ENCODE peak calls at places on chromosomes 1 and 21, in eight cellular contexts. W is fibroblast of pulmonary artery; F is aorta; V is coronary artery; L is neural progenitor cell; Q is dorsolateral prefrontal cortex; E is effector memory CD4-positive, alpha-beta T cell; N is psoas muscle. O is an unnamed sample.

GRCh38 chr1:59903136-59903754 is 23.3 kb downstream of the CYP2J2 start:
- DNase-seq in F (no peak), E (no peak), N (no peak), Q (no peak), V (no peak), W (peak; percentile 18), L (peak; percentile 44), O (no peak)

GRCh38 chr1:107480548-107480947 is 339.7 kb downstream of the NTNG1 start:
- DNase-seq in Q (peak; percentile 67), W (no peak), E (no peak), N (peak; percentile 52), L (no peak), V (no peak), F (peak; percentile 42), O (peak; percentile 54)

GRCh38 chr1:183214021-183214970 is 28.2 kb downstream of the LAMC2 start:
- DNase-seq in L (no peak), W (no peak), N (no peak), V (no peak), F (no peak), E (no peak), Q (no peak), O (no peak)

GRCh38 chr1:116950497-116951174 is 40.9 kb downstream of the PTGFRN start:
- DNase-seq in W (peak; percentile 77), F (no peak), V (no peak), L (peak; percentile 11), E (no peak), N (no peak), Q (no peak), O (no peak)

GRCh38 chr1:237164406-237165352 is 122.7 kb downstream of the RYR2 start:
- DNase-seq in V (no peak), Q (no peak), L (no peak), W (no peak), F (no peak), N (no peak), E (no peak), O (no peak)

GRCh38 chr1:160030657-160031367 is 978 bp downstream of the PIGM start:
- DNase-seq in Q (no peak), N (no peak), E (no peak), V (no peak), L (peak; percentile 59), F (no peak), W (no peak), O (no peak)

GRCh38 chr1:94050263-94050662 is 70.7 kb downstream of the ABCA4 start:
- DNase-seq in L (no peak), F (no peak), V (no peak), E (no peak), Q (no peak), N (no peak), W (no peak), O (no peak)

GRCh38 chr1:179082308-179083030 is 599 bp downstream of the TOR3A start:
- DNase-seq in N (no peak), W (peak; percentile 16), L (peak; percentile 62), E (no peak), V (peak; percentile 77), F (peak; percentile 60), Q (peak; percentile 57), O (peak; percentile 50)

GRCh38 chr1:45913183-45913924 is 109.9 kb downstream of the MAST2 start:
- DNase-seq in V (peak; percentile 78), N (peak; percentile 83), W (peak; percentile 97), E (no peak), F (peak; percentile 72), L (peak; percentile 16), Q (no peak), O (no peak)

GRCh38 chr1:226640737-226641136 is 92.2 kb downstream of the STUM start:
- DNase-seq in N (peak; percentile 41), W (no peak), V (no peak), E (no peak), F (peak; percentile 33), L (no peak), Q (peak; percentile 33), O (no peak)

GRCh38 chr1:116847688-116848531 is 61.8 kb upstream of the PTGFRN start:
- DNase-seq in L (no peak), W (peak; percentile 65), N (peak; percentile 68), E (no peak), Q (no peak), V (peak; percentile 75), F (peak; percentile 79), O (no peak)

GRCh38 chr1:118947003-118947765 is 41.0 kb downstream of the TBX15 start:
- DNase-seq in F (no peak), V (no peak), L (no peak), Q (no peak), N (peak; percentile 81), W (peak; percentile 8), E (no peak), O (no peak)

GRCh38 chr1:4106731-4107130 is 206.7 kb upstream of the C1orf174 start:
- DNase-seq in V (no peak), W (no peak), F (peak; percentile 9), N (no peak), E (no peak), L (no peak), Q (peak; percentile 26), O (no peak)

GRCh38 chr1:7383671-7384070 is 387.4 kb upstream of the VAMP3 start:
- DNase-seq in V (no peak), F (peak; percentile 5), L (no peak), N (no peak), E (no peak), Q (no peak), W (no peak), O (no peak)

GRCh38 chr1:153866045-153866850 is 56.5 kb downstream of the GATAD2B start:
- DNase-seq in F (no peak), V (no peak), E (no peak), W (peak; percentile 46), N (no peak), L (no peak), Q (no peak), O (no peak)

DNA sequence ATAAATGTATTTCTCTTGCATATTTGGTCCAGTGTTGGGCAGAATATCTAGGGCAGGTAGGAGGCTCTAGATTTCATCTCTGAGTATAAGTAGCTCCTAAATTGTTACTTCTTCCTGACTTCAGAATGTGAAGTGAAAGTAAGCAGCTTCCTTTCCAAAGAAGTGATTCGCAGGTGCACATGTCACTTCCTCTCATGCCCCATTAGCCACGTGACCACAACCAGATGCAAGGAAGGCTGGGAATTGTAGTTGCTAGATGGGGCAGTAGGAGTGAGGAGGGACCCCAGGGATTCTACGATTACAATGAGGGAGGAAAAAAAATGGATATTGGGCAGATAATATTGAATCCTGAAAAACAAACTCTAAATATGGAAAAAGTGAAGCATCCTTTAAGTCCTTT is 113.2 kb upstream of the CYYR1 start:
- DNase-seq in L (no peak), W (peak; percentile 21), V (no peak), E (no peak), N (no peak), Q (no peak), F (no peak), O (no peak)
- H3K4me3 ChIP-seq in L (no peak overlapping the region), W (no peak overlapping the region), V (no peak overlapping the region), E (no peak overlapping the region), N (no peak overlapping the region), Q (no peak overlapping the region), F (no peak overlapping the region), O (no peak overlapping the region)

DNA sequence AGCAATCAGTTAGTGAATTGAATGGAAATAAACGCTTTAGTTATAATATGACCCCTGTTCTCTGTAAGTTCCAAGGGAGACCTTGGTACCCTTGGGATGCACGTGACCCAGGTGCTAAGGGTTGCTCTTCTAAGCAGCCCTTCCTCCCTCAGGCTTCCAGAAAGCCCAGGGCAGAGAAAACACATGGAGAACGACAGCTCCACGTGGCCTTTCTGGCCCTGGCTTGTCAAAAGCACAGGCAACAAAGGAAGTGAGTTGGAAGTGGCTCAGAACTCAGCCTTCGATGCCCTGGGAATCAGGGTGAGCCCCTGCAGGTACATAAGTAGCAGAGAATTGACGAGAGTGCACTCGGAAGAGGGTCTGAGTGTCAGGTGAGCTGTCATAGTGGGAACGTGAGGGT is 57.4 kb downstream of the LACTBL1 start:
- DNase-seq in E (no peak), V (no peak), F (no peak), L (no peak), N (peak; percentile 4), Q (no peak), W (no peak), O (no peak)
- H3K4me3 ChIP-seq in E (no peak overlapping the region), V (no peak overlapping the region), F (no peak overlapping the region), L (no peak overlapping the region), N (no peak overlapping the region), Q (no peak overlapping the region), W (no peak overlapping the region), O (no peak overlapping the region)

DNA sequence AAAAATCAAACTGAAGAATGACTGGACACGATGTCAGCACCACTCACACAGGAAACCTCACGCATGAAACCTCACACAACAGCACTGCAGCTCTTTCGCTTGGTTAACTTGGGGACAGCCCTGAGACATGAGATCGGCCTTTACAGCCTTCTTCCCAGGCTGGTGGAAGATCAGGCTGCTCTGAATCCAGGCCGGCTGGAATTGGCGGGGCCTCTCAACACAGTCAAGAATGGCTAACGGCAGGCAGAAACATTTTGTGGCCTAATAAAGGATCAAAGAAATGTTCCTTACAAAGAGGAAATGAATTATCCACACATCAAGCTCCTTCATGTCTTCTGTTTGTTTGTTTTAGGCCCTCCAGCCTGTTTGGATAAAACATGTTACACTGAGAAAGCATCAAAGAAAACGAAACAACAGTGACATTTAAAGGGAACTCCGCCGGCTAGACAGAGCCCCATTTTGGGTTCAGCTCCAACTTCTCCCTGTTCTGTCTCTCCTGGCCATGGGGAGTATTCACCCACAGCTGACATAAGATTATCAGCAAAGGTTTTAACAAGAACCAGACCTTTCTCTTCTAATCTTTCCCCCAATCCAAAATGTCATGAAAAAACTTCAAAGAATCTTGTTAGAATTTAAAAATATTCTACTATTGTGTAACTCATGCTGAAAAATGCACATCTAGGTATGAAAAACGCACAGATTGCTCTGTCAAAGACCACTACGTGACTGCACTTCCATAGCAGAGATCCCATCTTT is 131.2 kb downstream of the SLC45A1 start:
- DNase-seq in F (no peak), Q (no peak), E (no peak), N (no peak), W (peak; percentile 33), V (no peak), L (no peak), O (no peak)
- H3K4me3 ChIP-seq in F (no peak overlapping the region), Q (peak overlapping the region; percentile 11), E (no peak overlapping the region), N (peak overlapping the region; percentile 49), W (peak overlapping the region; percentile 28), V (peak overlapping the region; percentile 57), L (no peak overlapping the region), O (no peak overlapping the region)

GRCh38 chr1:51120629-51121028 is 18.6 kb downstream of the C1orf185 start:
- DNase-seq in W (no peak), F (no peak), V (no peak), Q (no peak), L (no peak), N (no peak), E (no peak), O (no peak)

GRCh38 chr1:51119331-51119730 is 17.3 kb downstream of the C1orf185 start:
- DNase-seq in L (no peak), E (no peak), Q (no peak), F (no peak), V (no peak), W (no peak), N (no peak), O (no peak)

DNA sequence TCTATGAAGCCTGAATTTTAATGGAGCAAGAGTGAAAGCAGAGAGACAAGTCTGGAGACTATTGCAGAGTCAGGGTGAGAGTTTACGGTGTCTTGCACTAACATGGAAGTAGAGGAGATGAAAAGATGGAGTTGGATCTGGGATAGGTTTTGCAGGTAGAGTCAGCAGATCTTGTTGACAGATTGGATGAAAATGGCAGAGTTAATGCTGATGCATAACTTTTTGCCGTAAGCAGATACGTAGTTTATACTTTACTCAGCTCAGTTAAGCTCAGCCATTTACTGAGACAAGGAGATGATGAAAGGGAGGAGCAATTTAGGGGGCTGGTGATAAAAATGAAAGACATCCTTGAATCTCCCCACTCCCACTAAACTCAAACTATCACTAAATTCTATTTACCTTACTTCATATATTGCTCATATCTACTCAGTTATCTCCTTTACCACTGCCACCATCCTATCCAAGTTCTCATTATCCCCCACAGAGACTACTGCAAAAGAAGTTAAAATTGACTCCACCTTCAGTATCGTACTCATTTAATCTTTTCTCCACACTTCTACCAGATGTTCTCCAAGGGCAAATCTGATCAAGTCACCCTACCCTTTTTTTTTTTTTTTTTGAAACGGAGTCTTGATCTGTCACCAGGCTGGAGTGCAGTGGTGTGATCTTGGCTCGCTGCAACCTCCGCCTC is 13.8 kb downstream of the C1orf185 start:
- DNase-seq in L (no peak), F (no peak), E (no peak), N (no peak), Q (no peak), W (no peak), V (no peak), O (no peak)
- H3K4me3 ChIP-seq in L (no peak overlapping the region), F (no peak overlapping the region), E (no peak overlapping the region), N (no peak overlapping the region), Q (no peak overlapping the region), W (no peak overlapping the region), V (no peak overlapping the region), O (no peak overlapping the region)

O was measured in mucosa of descending colon.